ENCODE peak calls at places on chromosomes 2 and 18, in eight cellular contexts. Z, B, Y, L, J, N, Q and O are unnamed samples. For H3K4me1 and H3K9me3, the result is how much of the 10 kb centered on the place peaks cover.

GRCh38 chr2:101724113-101724450 is 26.6 kb downstream of the MAP4K4 start:
- DNase-seq in L (no peak), Y (no peak), Z (no peak), J (no peak), Q (no peak), B (no peak), N (no peak), O (no peak)

GRCh38 chr2:153487482-153487881 is 8.9 kb upstream of the RPRM start:
- DNase-seq in Q (no peak), B (no peak), Z (no peak), Y (no peak), N (no peak), J (no peak), L (no peak), O (no peak)

GRCh38 chr2:212962691-212963090 is 188.7 kb downstream of the IKZF2 start:
- DNase-seq in B (no peak), J (no peak), Y (no peak), Q (no peak), N (no peak), L (no peak), Z (no peak), O (no peak)

GRCh38 chr18:40243592-40243991 is 1711.4 kb upstream of the PIK3C3 start:
- DNase-seq in N (no peak), B (no peak), J (no peak), Y (no peak), Z (no peak), L (no peak), Q (no peak), O (no peak)

GRCh38 chr18:34595673-34596072 is 114.4 kb upstream of the DTNA start:
- DNase-seq in J (peak), B (no peak), Z (no peak), Y (peak), Q (no peak), N (no peak), L (no peak), O (peak)

GRCh38 chr2:176088048-176088936 is 4.2 kb upstream of the HOXD13 start:
- DNase-seq in Y (no peak), J (peak), Z (peak), Q (peak), B (no peak), N (no peak), L (peak), O (peak)

GRCh38 chr2:188475945-188476344 is 184.3 kb downstream of the GULP1 start:
- DNase-seq in B (no peak), J (no peak), N (no peak), Q (no peak), L (no peak), Z (no peak), Y (no peak), O (no peak)

GRCh38 chr2:200298816-200299215 is 7.7 kb upstream of the SPATS2L start:
- DNase-seq in Z (no peak), Q (no peak), J (no peak), L (no peak), Y (no peak), N (no peak), B (no peak), O (no peak)

GRCh38 chr18:23805898-23806297 is 116.6 kb downstream of the LAMA3 start:
- DNase-seq in Y (no peak), N (no peak), B (no peak), J (no peak), Z (no peak), Q (no peak), L (no peak), O (no peak)

GRCh38 chr2:240319221-240319854 is 116.1 kb upstream of the GPC1 start:
- DNase-seq in N (no peak), Y (no peak), J (no peak), L (no peak), Q (no peak), Z (no peak), B (no peak), O (no peak)

GRCh38 chr2:224369028-224369632 is 32.8 kb downstream of the FAM124B start:
- DNase-seq in L (no peak), Z (no peak), Y (no peak), N (no peak), J (no peak), B (no peak), Q (no peak), O (no peak)

GRCh38 chr2:120262150-120262549 is 9.5 kb downstream of the RALB start:
- DNase-seq in N (no peak), Q (no peak), L (no peak), Z (no peak), Y (no peak), J (no peak), B (no peak), O (no peak)

GRCh38 chr2:96636772-96637171 is 1.3 kb downstream of the KANSL3 start:
- DNase-seq in J (no peak), Q (no peak), Y (no peak), L (no peak), N (no peak), Z (peak), B (no peak), O (no peak)

DNA sequence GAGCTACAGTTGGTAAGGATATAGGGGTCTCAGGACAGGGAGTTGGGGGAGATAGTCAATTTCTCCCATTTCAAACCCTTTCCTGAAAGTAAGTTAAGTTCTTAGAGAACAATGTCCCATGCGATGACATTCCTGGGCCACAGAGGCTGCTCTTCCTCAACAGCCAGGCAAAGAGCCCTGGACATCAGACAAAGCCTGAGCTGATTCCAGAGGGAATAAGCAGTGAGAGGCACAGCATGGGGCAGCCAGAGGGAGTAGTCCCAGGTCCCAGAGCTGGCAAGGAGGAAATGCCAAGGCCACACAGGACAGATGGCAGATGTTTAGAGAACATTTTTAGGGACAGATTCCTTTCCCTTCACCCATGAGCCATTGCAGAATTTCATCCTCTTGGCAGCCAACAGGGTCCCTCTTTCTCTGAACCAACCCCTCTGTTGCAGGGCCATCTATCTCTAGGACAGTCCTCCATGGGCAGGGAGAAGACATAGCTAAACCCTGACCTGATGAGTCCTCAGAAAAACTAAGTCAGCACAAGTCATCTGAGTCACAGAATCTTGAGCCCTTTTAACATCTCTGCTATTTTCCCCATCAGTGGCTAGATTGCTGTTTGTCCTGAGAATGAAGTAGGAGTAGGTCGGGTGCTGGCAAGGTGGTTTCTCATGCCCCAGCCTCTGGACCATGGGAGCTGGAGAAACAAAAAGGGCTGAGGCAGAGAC is 81.6 kb upstream of the STPG4 start:
- DNase-seq in Y (no peak), B (no peak), Z (no peak), L (no peak), Q (no peak), N (no peak), J (no peak), O (no peak)
- H3K4me1 ChIP-seq in Y (under half), B (under half), Z (under half), L (under half), Q (under half), N (under half), J (under half), O (under half)

DNA sequence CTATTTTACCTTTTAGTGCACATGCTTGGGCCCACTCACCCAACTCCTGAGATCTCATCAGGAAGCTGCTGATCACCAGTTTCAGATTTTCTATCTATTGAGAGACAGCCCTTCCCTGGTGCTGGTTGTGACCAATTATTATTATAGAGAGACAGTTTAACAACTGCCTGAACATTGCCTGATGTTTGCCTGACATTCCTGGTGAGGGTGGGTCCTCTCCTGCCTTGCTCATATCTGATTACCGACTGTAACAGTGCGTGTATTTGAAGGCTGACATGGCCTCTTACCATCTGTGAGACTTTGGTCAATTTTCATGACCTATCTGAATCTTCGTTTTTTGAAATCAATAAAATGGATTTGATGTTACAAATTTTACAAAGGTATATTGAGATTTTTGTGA is 39.0 kb downstream of the FAM171B start:
- DNase-seq in J (no peak), L (no peak), Y (no peak), Q (no peak), Z (no peak), B (no peak), N (no peak), O (no peak)
- H3K9me3 ChIP-seq in J (under half), L (under half), Y (under half), Q (under half), Z (under half), B (under half), N (under half), O (under half)

DNA sequence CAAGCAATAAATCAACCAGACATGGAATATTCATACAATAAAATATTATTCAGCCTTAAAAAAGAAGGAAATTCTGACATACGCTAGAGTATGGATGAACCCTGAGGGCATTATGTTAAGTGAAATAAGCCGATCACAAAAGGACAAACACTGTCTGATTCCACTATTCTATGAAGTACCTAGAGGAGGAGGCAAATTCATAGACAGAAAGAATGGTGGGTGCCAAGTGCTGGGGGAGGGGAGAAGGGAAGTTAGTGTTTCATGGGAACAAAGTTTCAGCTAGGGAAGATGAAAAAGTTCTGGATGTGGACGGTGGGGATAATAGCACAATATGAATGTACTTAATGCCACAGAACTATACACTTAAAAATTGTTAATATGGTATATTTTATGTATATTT is 19.8 kb downstream of the SMAD7 start:
- DNase-seq in B (no peak), L (no peak), J (no peak), Z (no peak), Y (no peak), N (no peak), Q (no peak), O (no peak)
- H3K4me1 ChIP-seq in B (half or more), L (half or more), J (under half), Z (half or more), Y (half or more), N (half or more), Q (half or more), O (half or more)

DNA sequence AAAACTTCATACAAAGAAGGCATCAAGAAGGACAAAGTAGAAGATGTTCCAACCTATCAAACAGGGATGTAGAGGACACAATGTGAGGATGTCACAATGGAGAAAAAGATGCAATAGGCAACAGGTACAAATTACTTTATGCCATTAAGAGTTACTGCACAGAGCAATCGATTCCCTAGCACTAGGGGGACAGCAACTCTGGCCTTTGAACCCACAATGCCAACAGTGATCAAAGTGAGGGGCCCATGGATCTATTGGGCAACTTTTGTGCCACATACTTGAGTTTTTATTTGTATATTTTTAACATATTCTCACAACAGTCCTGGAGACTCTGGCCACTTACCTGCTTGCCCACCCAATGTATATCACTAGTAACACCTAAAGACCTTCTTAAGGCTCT is 220.2 kb downstream of the HNMT start:
- DNase-seq in Z (no peak), Q (no peak), N (no peak), J (no peak), Y (no peak), B (no peak), L (no peak), O (no peak)
- H3K9me3 ChIP-seq in Z (under half), Q (under half), N (under half), J (under half), Y (under half), B (under half), L (under half), O (under half)

DNA sequence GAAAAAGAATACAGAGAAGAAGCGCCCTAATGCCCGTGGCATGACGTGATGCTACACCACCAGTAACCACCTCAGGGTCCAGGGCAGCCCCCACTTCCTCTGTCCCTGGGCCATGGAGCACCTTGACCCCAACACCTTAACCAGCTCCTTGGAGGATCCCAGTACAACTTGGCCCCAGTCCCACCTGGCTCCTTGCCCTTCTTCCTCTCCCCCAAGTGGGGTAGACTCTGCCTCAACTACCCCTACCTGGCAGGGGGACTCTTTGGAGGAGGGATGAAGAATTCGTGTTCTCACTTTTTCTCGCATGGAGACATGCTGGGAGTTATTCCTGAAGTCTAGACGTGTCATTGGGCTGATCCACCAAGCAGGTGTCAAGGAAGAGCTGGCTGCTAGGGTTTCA is 18.9 kb downstream of the TRABD2A start:
- DNase-seq in N (no peak), Q (no peak), J (no peak), Z (no peak), B (no peak), Y (no peak), L (no peak), O (no peak)
- H3K4me1 ChIP-seq in N (under half), Q (under half), J (under half), Z (under half), B (under half), Y (under half), L (under half), O (under half)

GRCh38 chr2:172578860-172579512 is 23.1 kb downstream of the PDK1 start:
- DNase-seq in L (no peak), N (no peak), B (no peak), Q (no peak), Z (no peak), Y (no peak), J (no peak), O (no peak)
- H3K9me3 ChIP-seq in L (under half), N (under half), B (under half), Q (under half), Z (under half), Y (under half), J (under half), O (under half)

GRCh38 chr2:181143790-181144300 is 163.4 kb downstream of the UBE2E3 start:
- DNase-seq in B (no peak), L (no peak), Z (no peak), J (no peak), Q (no peak), N (no peak), Y (no peak), O (no peak)
- H3K4me1 ChIP-seq in B (under half), L (under half), Z (under half), J (under half), Q (under half), N (under half), Y (under half), O (under half)

GRCh38 chr2:238473523-238473922 is 46.8 kb downstream of the ASB1 start:
- DNase-seq in Y (no peak), J (no peak), Z (no peak), Q (no peak), B (no peak), N (no peak), L (no peak), O (no peak)

GRCh38 chr2:238475034-238475433 is 48.3 kb downstream of the ASB1 start:
- DNase-seq in L (no peak), J (no peak), N (no peak), Z (no peak), B (peak), Q (no peak), Y (no peak), O (peak)

GRCh38 chr2:238473014-238473413 is 46.3 kb downstream of the ASB1 start:
- DNase-seq in Q (no peak), J (no peak), L (no peak), B (peak), Y (no peak), Z (no peak), N (no peak), O (no peak)

GRCh38 chr2:238476258-238476657 is 49.5 kb downstream of the ASB1 start:
- DNase-seq in Y (no peak), Q (no peak), B (peak), L (no peak), Z (no peak), J (no peak), N (no peak), O (peak)

GRCh38 chr2:238475571-238475970 is 48.8 kb downstream of the ASB1 start:
- DNase-seq in J (no peak), Z (no peak), Q (no peak), N (no peak), B (peak), Y (no peak), L (no peak), O (no peak)
- H3K9me3 ChIP-seq in J (under half), Z (under half), Q (under half), N (under half), B (under half), Y (under half), L (under half), O (under half)

GRCh38 chr2:37773354-37773753 is 101.9 kb upstream of the CDC42EP3 start:
- DNase-seq in N (no peak), Y (no peak), Z (no peak), Q (peak), J (no peak), B (no peak), L (no peak), O (no peak)

GRCh38 chr2:37774976-37775907 is 103.8 kb upstream of the CDC42EP3 start:
- DNase-seq in Y (no peak), J (no peak), B (no peak), Z (no peak), N (no peak), Q (no peak), L (no peak), O (no peak)

GRCh38 chr2:37779123-37779522 is 107.7 kb upstream of the CDC42EP3 start:
- DNase-seq in N (no peak), J (no peak), L (no peak), Y (no peak), Z (no peak), B (no peak), Q (no peak), O (no peak)

GRCh38 chr2:37776487-37776886 is 105.0 kb upstream of the CDC42EP3 start:
- DNase-seq in Z (no peak), Q (no peak), B (no peak), Y (no peak), N (no peak), L (no peak), J (no peak), O (peak)

GRCh38 chr2:37775908-37776250 is 104.4 kb upstream of the CDC42EP3 start:
- DNase-seq in J (no peak), Q (peak), N (peak), Y (no peak), Z (no peak), L (no peak), B (no peak), O (peak)
- H3K4me1 ChIP-seq in J (under half), Q (under half), N (half or more), Y (under half), Z (under half), L (under half), B (under half), O (half or more)